ENCODE peak calls at places on chromosomes 5 and 9, in four cellular contexts. Z, C, I and A are unnamed samples.

GRCh38 chr9:91159664-91160121 is 202.0 kb downstream of the AUH start:
- DNase-seq in Z (no peak), I (peak; percentile 80), C (no peak), A (no peak)

GRCh38 chr5:73369283-73369682 is 79.3 kb downstream of the FOXD1 start:
- DNase-seq in Z (no peak), I (no peak), C (no peak), A (no peak)

GRCh38 chr9:111108946-111109345 is 70.7 kb upstream of the LPAR1 start:
- DNase-seq in C (no peak), Z (no peak), I (no peak), A (no peak)

GRCh38 chr9:94717656-94718225 is 8.8 kb upstream of the AOPEP start:
- DNase-seq in I (no peak), Z (no peak), C (no peak), A (no peak)

GRCh38 chr9:121744002-121744686 is 92.7 kb downstream of the DAB2IP start:
- DNase-seq in C (peak; percentile 80), Z (no peak), I (peak; percentile 74), A (peak; percentile 81)

GRCh38 chr9:137743695-137744094 is 124.9 kb downstream of the EHMT1 start:
- DNase-seq in Z (no peak), C (no peak), I (no peak), A (no peak)

GRCh38 chr5:149667084-149667826 is 62.9 kb upstream of the PPARGC1B start:
- DNase-seq in C (peak; percentile 65), Z (no peak), I (no peak), A (peak; percentile 63)

GRCh38 chr5:80592105-80592504 is 22.0 kb upstream of the ANKRD34B start:
- DNase-seq in Z (no peak), I (no peak), C (no peak), A (no peak)

GRCh38 chr5:62778327-62779009 is 199.8 kb downstream of the LRRC70 start:
- DNase-seq in I (no peak), C (no peak), Z (no peak), A (no peak)

GRCh38 chr5:34691326-34691725 is 35.2 kb downstream of the RAI14 start:
- DNase-seq in C (no peak), I (no peak), Z (no peak), A (no peak)

GRCh38 chr5:172156541-172156994 is 31.5 kb downstream of the STK10 start:
- DNase-seq in C (no peak), I (no peak), Z (no peak), A (no peak)

GRCh38 chr5:61631438-61631941 is 299.4 kb downstream of the ZSWIM6 start:
- DNase-seq in Z (no peak), C (no peak), I (peak; percentile 67), A (no peak)

GRCh38 chr5:106566031-106566430 is 1104.7 kb downstream of the EFNA5 start:
- DNase-seq in C (no peak), Z (no peak), I (no peak), A (no peak)

GRCh38 chr9:21096901-21097255 is 19.1 kb upstream of the IFNB1 start:
- DNase-seq in Z (no peak), I (no peak), C (no peak), A (no peak)

GRCh38 chr5:175809531-175810121 is 61.8 kb upstream of the CPLX2 start:
- DNase-seq in I (no peak), Z (no peak), C (no peak), A (no peak)

GRCh38 chr9:81150016-81150625 is 539.2 kb downstream of the TLE1 start:
- DNase-seq in C (no peak), Z (no peak), I (no peak), A (no peak)

GRCh38 chr9:95025213-95026170 is 292.0 kb downstream of the FANCC start:
- DNase-seq in I (peak; percentile 83), C (no peak), Z (no peak), A (no peak)

GRCh38 chr5:138439537-138440225 is 824 bp downstream of the REEP2 start:
- DNase-seq in Z (no peak), I (no peak), C (no peak), A (no peak)

GRCh38 chr9:83623634-83623991 is 670 bp downstream of the IDNK start:
- DNase-seq in C (no peak), I (no peak), Z (no peak), A (peak; percentile 41)

GRCh38 chr5:34692781-34693180 is 36.7 kb downstream of the RAI14 start:
- DNase-seq in C (no peak), Z (no peak), I (no peak), A (no peak)

GRCh38 chr9:101381118-101381517 is 3.7 kb downstream of the BAAT start:
- DNase-seq in Z (no peak), I (no peak), C (no peak), A (no peak)

GRCh38 chr9:95516221-95516735 is 493 bp downstream of the PTCH1 start:
- DNase-seq in Z (no peak), C (no peak), I (no peak), A (no peak)

GRCh38 chr9:69249337-69249736 is 75.3 kb downstream of the TJP2 start:
- DNase-seq in I (no peak), C (no peak), Z (no peak), A (no peak)

GRCh38 chr5:14935341-14935740 is 63.8 kb upstream of the ANKH start:
- DNase-seq in Z (no peak), C (no peak), I (no peak), A (no peak)

GRCh38 chr5:14936588-14936987 is 65.0 kb upstream of the ANKH start:
- DNase-seq in C (no peak), I (no peak), Z (no peak), A (no peak)

GRCh38 chr5:14942212-14942611 is 70.6 kb upstream of the ANKH start:
- DNase-seq in Z (no peak), I (no peak), C (no peak), A (no peak)

GRCh38 chr5:14932902-14933475 is 61.4 kb upstream of the ANKH start:
- DNase-seq in C (no peak), I (no peak), Z (no peak), A (no peak)

DNA sequence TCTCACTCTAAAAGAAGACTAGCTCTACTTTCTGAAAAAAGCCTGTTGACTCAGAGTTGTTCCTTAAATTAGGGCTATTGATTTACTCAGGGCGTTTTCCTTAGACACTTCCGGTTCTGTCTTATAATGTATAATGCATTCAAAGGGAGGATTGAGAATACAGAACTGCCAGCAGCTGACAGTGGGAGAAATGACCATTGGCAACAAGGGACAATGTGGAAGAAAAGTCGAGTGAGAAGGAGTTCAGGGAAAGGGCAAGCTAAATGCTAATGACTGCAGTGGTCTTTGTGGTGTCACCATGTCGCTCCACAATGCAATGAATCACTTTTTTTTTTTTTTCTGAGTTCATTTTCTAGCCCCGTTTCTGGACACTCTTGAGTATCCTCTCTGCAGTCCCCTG is 65.7 kb upstream of the ANKH start:
- DNase-seq in I (no peak), C (no peak), Z (no peak), A (no peak)
- TF ChIP-seq CTCF in I (no peak), C (no peak), Z (no peak), A (no peak)

DNA sequence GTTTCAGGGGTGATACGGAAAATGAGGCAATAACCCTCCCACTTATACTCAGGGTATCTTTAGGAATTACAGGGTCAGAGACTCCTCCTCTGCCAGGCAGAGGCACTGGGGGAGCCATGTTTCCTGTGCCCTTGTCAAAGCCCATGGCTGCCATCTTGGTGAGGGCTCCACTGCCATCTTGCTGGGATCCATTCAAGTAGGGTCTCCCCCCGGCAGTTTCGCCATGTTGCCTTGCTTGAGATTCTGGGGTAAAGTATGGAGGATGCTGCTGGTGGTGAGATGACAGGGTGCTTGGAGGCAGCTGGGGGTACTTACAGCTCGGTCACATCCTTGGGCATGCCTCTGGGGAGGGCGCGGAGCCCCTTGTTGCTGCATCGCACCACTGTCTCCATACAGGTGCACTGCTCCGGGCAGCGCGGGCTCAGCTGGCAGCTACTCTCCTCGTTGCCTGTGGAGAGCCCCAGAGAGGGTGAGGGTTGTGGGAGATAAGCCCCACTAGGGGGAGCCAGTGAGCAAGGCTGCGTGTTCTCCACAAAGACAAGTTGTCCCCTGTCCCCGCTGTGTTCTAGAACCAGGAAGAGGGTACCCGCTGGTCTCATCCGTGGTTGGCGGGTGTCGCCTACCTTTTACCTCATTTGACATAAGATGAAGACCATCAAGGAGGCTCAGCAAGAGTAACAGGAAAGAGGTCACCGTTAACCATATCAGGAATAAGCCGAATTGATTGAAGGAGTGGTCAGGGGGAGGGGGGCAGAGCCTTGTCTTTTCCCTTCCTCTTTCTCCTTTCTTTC is 169.0 kb upstream of the PANK3 start:
- DNase-seq in Z (no peak), I (no peak), C (peak; percentile 75), A (peak; percentile 74)
- TF ChIP-seq CTCF in Z (no peak), I (peak; percentile 31), C (peak; percentile 76), A (peak; percentile 57)

DNA sequence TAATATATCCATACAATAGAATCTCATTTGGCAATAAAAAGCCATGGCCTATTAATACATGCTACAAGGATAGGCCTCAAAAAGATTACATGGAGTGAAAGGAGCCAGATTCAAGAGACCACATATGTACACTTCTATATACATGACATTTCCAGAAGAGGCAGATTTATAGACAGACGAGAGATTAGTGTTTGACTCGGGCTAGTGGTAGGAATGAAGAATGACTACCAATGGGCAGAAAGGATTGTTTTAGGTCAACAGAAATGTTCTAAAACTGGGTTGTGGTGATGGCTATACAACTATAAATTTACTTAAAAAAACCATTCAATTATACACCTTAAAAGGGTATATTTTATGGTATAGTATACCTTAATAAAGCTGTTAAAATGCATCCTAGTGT is 41.9 kb downstream of the SETX start:
- DNase-seq in I (no peak), Z (no peak), C (no peak), A (no peak)
- TF ChIP-seq CTCF in I (peak; percentile 18), Z (no peak), C (no peak), A (no peak)

GRCh38 chr9:1210954-1211353 is 160.8 kb downstream of the DMRT2 start:
- DNase-seq in Z (no peak), I (no peak), C (no peak), A (no peak)

GRCh38 chr9:1207681-1208080 is 157.5 kb downstream of the DMRT2 start:
- DNase-seq in C (no peak), Z (no peak), I (no peak), A (no peak)

GRCh38 chr9:1202512-1203285 is 152.5 kb downstream of the DMRT2 start:
- DNase-seq in C (no peak), I (no peak), Z (no peak), A (no peak)

GRCh38 chr9:1208185-1208584 is 158.0 kb downstream of the DMRT2 start:
- DNase-seq in I (no peak), Z (no peak), C (no peak), A (no peak)
- TF ChIP-seq CTCF in I (no peak), Z (no peak), C (no peak), A (no peak)